ENCODE peak calls at places on chromosomes 13 and 19, in four cellular contexts. Z is iPS-NIHi11, X is T-helper 9 cell, D is A673. O is an unnamed sample.

GRCh38 chr19:55452381-55453325 is 8.8 kb downstream of the ISOC2 start:
- DNase-seq in X (no peak), D (peak), Z (peak), O (peak)

GRCh38 chr13:107450931-107451330 is 764.4 kb downstream of the LIG4 start:
- DNase-seq in D (peak), X (no peak), Z (no peak), O (no peak)

GRCh38 chr13:75285310-75285709 is 196.7 kb downstream of the TBC1D4 start:
- DNase-seq in X (no peak), D (no peak), Z (no peak), O (peak)

GRCh38 chr13:99969934-99970760 is 1.4 kb downstream of the ZIC5 start:
- DNase-seq in D (peak), X (no peak), Z (peak), O (no peak)

GRCh38 chr13:111338841-111339240 is 18.4 kb downstream of the TEX29 start:
- DNase-seq in X (no peak), Z (no peak), D (no peak), O (no peak)

GRCh38 chr13:43802511-43802910 is 15.7 kb upstream of the ENOX1 start:
- DNase-seq in D (no peak), X (no peak), Z (no peak), O (no peak)

GRCh38 chr13:89827552-89827951 is 1519.9 kb upstream of the MIR17HG start:
- DNase-seq in Z (no peak), X (no peak), D (peak), O (peak)

GRCh38 chr13:43307921-43308433 is 284.6 kb downstream of the DNAJC15 start:
- DNase-seq in D (peak), X (no peak), Z (no peak), O (peak)

GRCh38 chr13:34155931-34156607 is 338.1 kb downstream of the RFC3 start:
- DNase-seq in D (peak), X (no peak), Z (no peak), O (no peak)